ENCODE peak calls at places on chromosomes 7 and 10, in five cellular contexts. One of them, this sample, is unnamed.

GRCh38 chr7:80372415-80372814 is 139.4 kb downstream of the GNAT3 start:
- DNase-seq in A673: no peak
- DNase-seq in colonic mucosa: no peak
- DNase-seq in heart right ventricle: no peak
- DNase-seq in stomach: no peak
- DNase-seq in this sample: no peak

GRCh38 chr10:80173441-80173840 is 31.9 kb downstream of the ANXA11 start:
- DNase-seq in A673: no peak
- DNase-seq in heart right ventricle: no peak
- DNase-seq in colonic mucosa: no peak
- DNase-seq in stomach: no peak
- DNase-seq in this sample: no peak

GRCh38 chr10:95660283-95660682 is 3.8 kb upstream of the ALDH18A1 start:
- DNase-seq in A673: no peak
- DNase-seq in stomach: no peak
- DNase-seq in colonic mucosa: no peak
- DNase-seq in heart right ventricle: no peak
- DNase-seq in this sample: no peak

GRCh38 chr7:106862317-106863183 is 2.5 kb upstream of the PIK3CG start:
- DNase-seq in heart right ventricle: no peak
- DNase-seq in A673: peak; percentile 46
- DNase-seq in stomach: no peak
- DNase-seq in colonic mucosa: no peak
- DNase-seq in this sample: no peak

GRCh38 chr7:132066776-132067175 is 509.5 kb downstream of the PLXNA4 start:
- DNase-seq in heart right ventricle: peak; percentile 52
- DNase-seq in colonic mucosa: peak; percentile 28
- DNase-seq in A673: peak; percentile 83
- DNase-seq in stomach: no peak
- DNase-seq in this sample: no peak

GRCh38 chr10:3331104-3331645 is 158.6 kb upstream of the PITRM1 start:
- DNase-seq in heart right ventricle: no peak
- DNase-seq in A673: no peak
- DNase-seq in stomach: no peak
- DNase-seq in colonic mucosa: no peak
- DNase-seq in this sample: no peak

GRCh38 chr10:117743517-117743916 is 201.0 kb downstream of the EMX2 start:
- DNase-seq in colonic mucosa: no peak
- DNase-seq in heart right ventricle: no peak
- DNase-seq in stomach: no peak
- DNase-seq in A673: no peak
- DNase-seq in this sample: no peak

GRCh38 chr7:156816943-156817572 is 75.9 kb downstream of the LMBR1 start:
- DNase-seq in A673: peak; percentile 19
- DNase-seq in stomach: no peak
- DNase-seq in colonic mucosa: no peak
- DNase-seq in heart right ventricle: no peak
- DNase-seq in this sample: no peak

GRCh38 chr7:36686499-36686898 is 37.8 kb downstream of the AOAH start:
- DNase-seq in colonic mucosa: no peak
- DNase-seq in heart right ventricle: no peak
- DNase-seq in A673: no peak
- DNase-seq in stomach: no peak
- DNase-seq in this sample: no peak

GRCh38 chr10:126933116-126933515 is 27.9 kb downstream of the DOCK1 start:
- DNase-seq in A673: no peak
- DNase-seq in stomach: no peak
- DNase-seq in heart right ventricle: no peak
- DNase-seq in colonic mucosa: no peak
- DNase-seq in this sample: no peak

GRCh38 chr7:125555921-125556320 is 626.3 kb upstream of the POT1 start:
- DNase-seq in A673: no peak
- DNase-seq in stomach: no peak
- DNase-seq in heart right ventricle: no peak
- DNase-seq in colonic mucosa: no peak
- DNase-seq in this sample: no peak

GRCh38 chr7:114939484-114940097 is 17.7 kb downstream of the MDFIC start:
- DNase-seq in heart right ventricle: no peak
- DNase-seq in stomach: no peak
- DNase-seq in A673: no peak
- DNase-seq in colonic mucosa: no peak
- DNase-seq in this sample: no peak

GRCh38 chr10:108632044-108632443 is 1291.3 kb downstream of the XPNPEP1 start:
- DNase-seq in colonic mucosa: no peak
- DNase-seq in A673: peak; percentile 40
- DNase-seq in stomach: no peak
- DNase-seq in heart right ventricle: no peak
- DNase-seq in this sample: no peak

GRCh38 chr7:20030915-20031362 is 186.2 kb downstream of the MACC1 start:
- DNase-seq in A673: no peak
- DNase-seq in stomach: no peak
- DNase-seq in colonic mucosa: no peak
- DNase-seq in heart right ventricle: no peak
- DNase-seq in this sample: no peak

GRCh38 chr10:101397140-101397539 is 43.2 kb downstream of the BTRC start:
- DNase-seq in stomach: no peak
- DNase-seq in A673: peak; percentile 26
- DNase-seq in heart right ventricle: peak; percentile 58
- DNase-seq in colonic mucosa: no peak
- DNase-seq in this sample: no peak

GRCh38 chr7:24945899-24946298 is 34.1 kb downstream of the OSBPL3 start:
- DNase-seq in heart right ventricle: no peak
- DNase-seq in A673: no peak
- DNase-seq in colonic mucosa: no peak
- DNase-seq in stomach: no peak
- DNase-seq in this sample: no peak

GRCh38 chr10:110857265-110858158 is 14.2 kb upstream of the PDCD4 start:
- DNase-seq in A673: no peak
- DNase-seq in colonic mucosa: peak; percentile 79
- DNase-seq in heart right ventricle: no peak
- DNase-seq in stomach: peak; percentile 88
- DNase-seq in this sample: peak; percentile 43

GRCh38 chr10:99461230-99461629 is 30.8 kb upstream of the GOT1 start:
- DNase-seq in colonic mucosa: no peak
- DNase-seq in A673: no peak
- DNase-seq in heart right ventricle: no peak
- DNase-seq in stomach: no peak
- DNase-seq in this sample: no peak

GRCh38 chr7:102120666-102121065 is 166.0 kb upstream of the SH2B2 start:
- DNase-seq in stomach: no peak
- DNase-seq in heart right ventricle: no peak
- DNase-seq in A673: no peak
- DNase-seq in colonic mucosa: no peak
- DNase-seq in this sample: no peak

GRCh38 chr7:157932498-157933218 is 595.9 kb downstream of the DNAJB6 start:
- DNase-seq in colonic mucosa: no peak
- DNase-seq in heart right ventricle: no peak
- DNase-seq in stomach: no peak
- DNase-seq in A673: peak; percentile 4
- DNase-seq in this sample: no peak

GRCh38 chr10:118818621-118819221 is 64.0 kb upstream of the CACUL1 start:
- DNase-seq in A673: no peak
- DNase-seq in colonic mucosa: no peak
- DNase-seq in heart right ventricle: no peak
- DNase-seq in stomach: no peak
- DNase-seq in this sample: no peak

GRCh38 chr10:23193435-23194074 is 1.4 kb downstream of the PTF1A start:
- DNase-seq in stomach: no peak
- DNase-seq in A673: no peak
- DNase-seq in colonic mucosa: no peak
- DNase-seq in heart right ventricle: no peak
- DNase-seq in this sample: no peak

GRCh38 chr10:129530486-129531065 is 63.5 kb downstream of the MGMT start:
- DNase-seq in heart right ventricle: no peak
- DNase-seq in stomach: no peak
- DNase-seq in colonic mucosa: no peak
- DNase-seq in A673: no peak
- DNase-seq in this sample: no peak

GRCh38 chr10:79299397-79300370 is 47.6 kb upstream of the PPIF start:
- DNase-seq in heart right ventricle: no peak
- DNase-seq in colonic mucosa: no peak
- DNase-seq in A673: no peak
- DNase-seq in stomach: no peak
- DNase-seq in this sample: no peak

GRCh38 chr7:104272767-104273384 is 55.5 kb upstream of the LHFPL3 start:
- DNase-seq in heart right ventricle: no peak
- DNase-seq in A673: peak; percentile 52
- DNase-seq in colonic mucosa: peak; percentile 20
- DNase-seq in stomach: no peak
- DNase-seq in this sample: no peak

GRCh38 chr7:77697535-77697831 is 1.2 kb downstream of the RSBN1L start:
- DNase-seq in colonic mucosa: no peak
- DNase-seq in heart right ventricle: peak; percentile 51
- DNase-seq in A673: no peak
- DNase-seq in stomach: no peak
- DNase-seq in this sample: no peak

GRCh38 chr7:124162667-124163066 is 129.8 kb upstream of the TMEM229A start:
- DNase-seq in stomach: no peak
- DNase-seq in heart right ventricle: no peak
- DNase-seq in A673: peak; percentile 68
- DNase-seq in colonic mucosa: no peak
- DNase-seq in this sample: no peak

GRCh38 chr10:34731885-34732701 is 83.0 kb downstream of the PARD3 start:
- DNase-seq in colonic mucosa: no peak
- DNase-seq in stomach: no peak
- DNase-seq in heart right ventricle: no peak
- DNase-seq in A673: peak; percentile 65
- DNase-seq in this sample: no peak

GRCh38 chr7:5584821-5585220 is 161.2 kb upstream of the TNRC18 start:
- DNase-seq in A673: no peak
- DNase-seq in stomach: no peak
- DNase-seq in colonic mucosa: no peak
- DNase-seq in heart right ventricle: no peak
- DNase-seq in this sample: no peak

GRCh38 chr10:113007821-113008220 is 57.8 kb downstream of the TCF7L2 start:
- DNase-seq in A673: no peak
- DNase-seq in colonic mucosa: no peak
- DNase-seq in stomach: no peak
- DNase-seq in heart right ventricle: no peak
- DNase-seq in this sample: no peak

GRCh38 chr10:33723181-33723580 is 388.7 kb upstream of the NRP1 start:
- DNase-seq in colonic mucosa: no peak
- DNase-seq in stomach: no peak
- DNase-seq in heart right ventricle: no peak
- DNase-seq in A673: no peak
- DNase-seq in this sample: no peak

DNA sequence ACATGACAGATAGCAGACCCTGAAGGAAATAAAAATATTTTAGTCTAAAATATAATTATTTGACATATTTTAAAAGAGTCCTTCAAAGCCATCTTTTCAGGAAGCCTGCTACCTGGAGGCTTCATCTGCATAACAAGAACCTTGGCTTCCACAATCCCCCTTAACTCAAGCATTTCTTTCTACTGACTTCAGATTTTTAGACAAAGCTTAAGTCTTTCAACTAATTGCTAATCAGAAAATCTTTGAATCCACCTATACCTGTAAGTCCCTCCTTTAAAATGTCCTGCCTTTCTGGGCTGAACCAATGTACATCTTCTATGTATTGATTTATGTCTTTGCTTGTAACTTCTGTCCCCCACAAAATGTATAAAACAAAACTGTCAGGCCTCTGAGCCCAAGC is 23.5 kb upstream of the PRF1 start:
- DNase-seq in stomach: no peak
- DNase-seq in heart right ventricle: no peak
- DNase-seq in colonic mucosa: no peak
- DNase-seq in A673: no peak
- DNase-seq in this sample: no peak
- H3K9me3 ChIP-seq in stomach: peaks cover 4% of the 10 kb centered on the region
- H3K9me3 ChIP-seq in heart right ventricle: no peaks in the 10 kb centered on the region
- H3K9me3 ChIP-seq in colonic mucosa: no peaks in the 10 kb centered on the region
- H3K9me3 ChIP-seq in A673: peaks cover 13% of the 10 kb centered on the region
- H3K9me3 ChIP-seq in this sample: peaks cover 6% of the 10 kb centered on the region

GRCh38 chr10:131249957-131250347 is 61.6 kb downstream of the TCERG1L start:
- DNase-seq in heart right ventricle: no peak
- DNase-seq in A673: no peak
- DNase-seq in colonic mucosa: no peak
- DNase-seq in stomach: no peak
- DNase-seq in this sample: no peak

GRCh38 chr10:131250454-131251145 is 60.9 kb downstream of the TCERG1L start:
- DNase-seq in A673: no peak
- DNase-seq in colonic mucosa: no peak
- DNase-seq in heart right ventricle: no peak
- DNase-seq in stomach: no peak
- DNase-seq in this sample: no peak

GRCh38 chr10:131251146-131251541 is 60.4 kb downstream of the TCERG1L start:
- DNase-seq in stomach: no peak
- DNase-seq in colonic mucosa: no peak
- DNase-seq in heart right ventricle: no peak
- DNase-seq in A673: no peak
- DNase-seq in this sample: no peak

GRCh38 chr10:131253931-131254865 is 57.3 kb downstream of the TCERG1L start:
- DNase-seq in stomach: no peak
- DNase-seq in colonic mucosa: no peak
- DNase-seq in heart right ventricle: no peak
- DNase-seq in A673: no peak
- DNase-seq in this sample: no peak

GRCh38 chr10:131252586-131253276 is 58.8 kb downstream of the TCERG1L start:
- DNase-seq in colonic mucosa: no peak
- DNase-seq in heart right ventricle: no peak
- DNase-seq in stomach: no peak
- DNase-seq in A673: no peak
- DNase-seq in this sample: no peak
- H3K9me3 ChIP-seq in colonic mucosa: no peaks in the 10 kb centered on the region
- H3K9me3 ChIP-seq in heart right ventricle: no peaks in the 10 kb centered on the region
- H3K9me3 ChIP-seq in stomach: no peaks in the 10 kb centered on the region
- H3K9me3 ChIP-seq in A673: no peaks in the 10 kb centered on the region
- H3K9me3 ChIP-seq in this sample: no peaks in the 10 kb centered on the region

GRCh38 chr10:43845121-43845520 is 196.4 kb upstream of the ZNF32 start:
- DNase-seq in stomach: no peak
- DNase-seq in heart right ventricle: no peak
- DNase-seq in colonic mucosa: no peak
- DNase-seq in A673: no peak
- DNase-seq in this sample: no peak
- H3K9me3 ChIP-seq in stomach: no peaks in the 10 kb centered on the region
- H3K9me3 ChIP-seq in heart right ventricle: no peaks in the 10 kb centered on the region
- H3K9me3 ChIP-seq in colonic mucosa: no peaks in the 10 kb centered on the region
- H3K9me3 ChIP-seq in A673: no peaks in the 10 kb centered on the region
- H3K9me3 ChIP-seq in this sample: no peaks in the 10 kb centered on the region

GRCh38 chr10:7340179-7340874 is 70.5 kb downstream of the SFMBT2 start:
- DNase-seq in stomach: no peak
- DNase-seq in colonic mucosa: no peak
- DNase-seq in heart right ventricle: peak; percentile 51
- DNase-seq in A673: no peak
- DNase-seq in this sample: no peak

GRCh38 chr10:7339503-7339902 is 71.3 kb downstream of the SFMBT2 start:
- DNase-seq in stomach: no peak
- DNase-seq in heart right ventricle: no peak
- DNase-seq in A673: no peak
- DNase-seq in colonic mucosa: no peak
- DNase-seq in this sample: no peak

GRCh38 chr10:7338469-7338868 is 72.4 kb downstream of the SFMBT2 start:
- DNase-seq in heart right ventricle: no peak
- DNase-seq in stomach: no peak
- DNase-seq in colonic mucosa: no peak
- DNase-seq in A673: no peak
- DNase-seq in this sample: no peak

GRCh38 chr10:7345717-7346116 is 65.1 kb downstream of the SFMBT2 start:
- DNase-seq in heart right ventricle: peak; percentile 40
- DNase-seq in colonic mucosa: no peak
- DNase-seq in A673: no peak
- DNase-seq in stomach: no peak
- DNase-seq in this sample: no peak

GRCh38 chr10:7343040-7343439 is 67.8 kb downstream of the SFMBT2 start:
- DNase-seq in heart right ventricle: no peak
- DNase-seq in stomach: no peak
- DNase-seq in colonic mucosa: no peak
- DNase-seq in A673: no peak
- DNase-seq in this sample: no peak
- H3K9me3 ChIP-seq in heart right ventricle: no peaks in the 10 kb centered on the region
- H3K9me3 ChIP-seq in stomach: no peaks in the 10 kb centered on the region
- H3K9me3 ChIP-seq in colonic mucosa: no peaks in the 10 kb centered on the region
- H3K9me3 ChIP-seq in A673: no peaks in the 10 kb centered on the region
- H3K9me3 ChIP-seq in this sample: no peaks in the 10 kb centered on the region

This sample was measured in ascending aorta.